ENCODE peak calls at places on chromosome 11, in five cellular contexts. H, L, P, F and G are unnamed samples.

GRCh38 chr11:12465332-12465731 is 88.0 kb downstream of the PARVA start:
- DNase-seq in H (no peak), L (no peak), P (no peak), F (no peak), G (no peak)

GRCh38 chr11:122306776-122307479 is 190.9 kb upstream of the BLID start:
- DNase-seq in H (no peak), L (peak), P (no peak), F (no peak), G (no peak)

GRCh38 chr11:72587696-72588095 is 86.5 kb downstream of the PDE2A start:
- DNase-seq in H (no peak), L (no peak), P (no peak), F (no peak), G (no peak)

GRCh38 chr11:72078477-72078876 is 1.9 kb downstream of the NUMA1 start:
- DNase-seq in H (no peak), L (no peak), P (no peak), F (no peak), G (no peak)

GRCh38 chr11:129117595-129118350 is 74.4 kb downstream of the ARHGAP32 start:
- DNase-seq in H (peak), L (peak), P (peak), F (no peak), G (peak)

GRCh38 chr11:86486261-86487030 is 111.8 kb downstream of the CCDC81 start:
- DNase-seq in H (peak), L (no peak), P (no peak), F (no peak), G (peak)

GRCh38 chr11:119258180-119258579 is 52.0 kb downstream of the CBL start:
- DNase-seq in H (no peak), L (no peak), P (no peak), F (no peak), G (no peak)

GRCh38 chr11:85682330-85683305 is 3.4 kb downstream of the CCDC89 start:
- DNase-seq in H (peak), L (no peak), P (no peak), F (peak), G (peak)